ENCODE peak calls at places on chromosomes 5 and 9, in nine cellular contexts. W is dermis microvascular lymphatic vessel endothelial cell, L is amniotic stem cell, M is hippocampal formation, H is lower lobe of right lung, V is islet precursor cell, E is globus pallidus, T is mesendoderm, I is hypothalamus. P is an unnamed sample.

GRCh38 chr5:31232273-31232888 is 38.9 kb downstream of the CDH6 start:
- DNase-seq in W (peak; percentile 4), V (no peak), H (no peak), T (peak; percentile 78), L (peak; percentile 74), M (peak; percentile 39), E (peak; percentile 53), I (no peak), P (no peak)

GRCh38 chr5:8333445-8333844 is 464.5 kb downstream of the MTRR start:
- DNase-seq in M (no peak), E (no peak), W (no peak), I (no peak), L (no peak), T (no peak), V (no peak), H (no peak), P (no peak)

GRCh38 chr9:129273941-129274709 is 96.1 kb upstream of the IER5L start:
- DNase-seq in E (no peak), I (no peak), H (peak; percentile 13), T (no peak), V (peak; percentile 30), L (no peak), M (no peak), W (no peak), P (no peak)

GRCh38 chr5:7592910-7593309 is 197.0 kb downstream of the ADCY2 start:
- DNase-seq in M (no peak), L (no peak), H (no peak), W (no peak), V (no peak), T (peak; percentile 44), E (no peak), I (no peak), P (no peak)

GRCh38 chr9:70046274-70047070 is 2.8 kb downstream of the MAMDC2 start:
- DNase-seq in E (no peak), W (peak; percentile 36), I (no peak), V (peak; percentile 61), H (no peak), T (peak; percentile 26), L (no peak), M (no peak), P (no peak)

GRCh38 chr5:160923927-160924705 is 72.1 kb upstream of the ATP10B start:
- DNase-seq in I (no peak), L (no peak), M (no peak), E (no peak), T (peak; percentile 84), W (no peak), V (peak; percentile 94), H (peak; percentile 59), P (peak; percentile 16)

GRCh38 chr5:139186293-139186692 is 11.9 kb downstream of the SIL1 start:
- DNase-seq in V (no peak), I (no peak), T (no peak), W (no peak), L (no peak), M (no peak), H (no peak), E (no peak), P (no peak)

GRCh38 chr5:35233601-35234000 is 3.3 kb upstream of the PRLR start:
- DNase-seq in M (no peak), I (no peak), T (no peak), H (no peak), W (no peak), L (no peak), V (no peak), E (no peak), P (no peak)

GRCh38 chr9:76725885-76726284 is 38.4 kb upstream of the PCA3 start:
- DNase-seq in W (no peak), V (no peak), T (no peak), M (no peak), I (no peak), L (no peak), H (no peak), E (no peak), P (no peak)

GRCh38 chr9:93591706-93592388 is 15.5 kb downstream of the PHF2 start:
- DNase-seq in M (no peak), L (no peak), I (no peak), H (no peak), E (no peak), T (peak; percentile 15), V (peak; percentile 53), W (no peak), P (no peak)

GRCh38 chr5:110414360-110414759 is 312.1 kb downstream of the TMEM232 start:
- DNase-seq in V (no peak), W (no peak), M (no peak), L (peak; percentile 6), H (no peak), I (no peak), T (peak; percentile 42), E (peak; percentile 7), P (no peak)

GRCh38 chr5:172939045-172939444 is 20.2 kb upstream of the RPL26L1 start:
- DNase-seq in T (peak; percentile 88), W (peak; percentile 39), M (no peak), H (no peak), V (peak; percentile 81), I (no peak), E (peak; percentile 16), L (no peak), P (no peak)

GRCh38 chr5:20470997-20471396 is 483.0 kb upstream of the CDH18 start:
- DNase-seq in I (no peak), L (no peak), T (no peak), M (no peak), W (no peak), H (no peak), E (no peak), V (no peak), P (no peak)

GRCh38 chr9:126763130-126763764 is 41.6 kb upstream of the ZBTB43 start:
- DNase-seq in L (no peak), M (no peak), V (no peak), E (no peak), W (no peak), I (no peak), H (no peak), T (peak; percentile 70), P (no peak)

GRCh38 chr9:34252670-34253459 is 74.0 kb downstream of the UBAP1 start:
- DNase-seq in M (peak; percentile 51), H (peak; percentile 63), W (peak; percentile 61), I (peak; percentile 47), V (peak; percentile 87), E (peak; percentile 67), T (peak; percentile 75), L (peak; percentile 2), P (no peak)

GRCh38 chr5:156800982-156801381 is 49.1 kb upstream of the PPP1R2B start:
- DNase-seq in I (peak; percentile 10), M (no peak), W (no peak), T (peak; percentile 78), E (peak; percentile 18), H (no peak), V (no peak), L (no peak), P (no peak)

GRCh38 chr9:18926513-18926912 is 106.5 kb downstream of the SAXO1 start:
- DNase-seq in W (no peak), I (no peak), L (no peak), H (no peak), T (no peak), E (no peak), M (no peak), V (no peak), P (no peak)

GRCh38 chr9:136685792-136686533 is 1.3 kb downstream of the AGPAT2 start:
- DNase-seq in L (no peak), H (no peak), T (no peak), I (no peak), M (no peak), V (no peak), E (no peak), W (peak; percentile 26), P (no peak)

GRCh38 chr9:137498720-137499150 is 39.6 kb upstream of the NSMF start:
- DNase-seq in M (no peak), I (no peak), V (no peak), E (no peak), H (no peak), L (no peak), T (no peak), W (no peak), P (no peak)

GRCh38 chr5:154849791-154850201 is 607 bp downstream of the FAXDC2 start:
- DNase-seq in V (no peak), L (no peak), I (no peak), W (no peak), T (no peak), H (no peak), M (peak; percentile 68), E (peak; percentile 66), P (no peak)

GRCh38 chr5:74993743-74994142 is 58.6 kb downstream of the GCNT4 start:
- DNase-seq in I (no peak), L (no peak), V (no peak), W (no peak), M (no peak), T (no peak), H (no peak), E (no peak), P (no peak)

GRCh38 chr9:96008502-96009222 is 133.2 kb downstream of the ERCC6L2 start:
- DNase-seq in L (no peak), M (no peak), I (no peak), E (no peak), T (no peak), V (no peak), H (no peak), W (no peak), P (no peak)

GRCh38 chr5:111299831-111300432 is 75.7 kb downstream of the CAMK4 start:
- DNase-seq in W (no peak), V (no peak), T (no peak), E (no peak), H (no peak), I (no peak), L (no peak), M (no peak), P (no peak)

GRCh38 chr5:173757817-173758216 is 130.3 kb upstream of the CPEB4 start:
- DNase-seq in I (no peak), E (no peak), V (no peak), W (no peak), H (no peak), T (no peak), M (no peak), L (no peak), P (no peak)